ENCODE peak calls at places on chromosome 16, in six cellular contexts. One of them, this sample, is unnamed.

GRCh38 chr16:10629592-10629963 is 49.2 kb upstream of the EMP2 start:
- DNase-seq in AG09309: no peak
- DNase-seq in transverse colon: no peak
- DNase-seq in mucosa of descending colon: peak; percentile 39
- DNase-seq in small intestine: peak; percentile 86
- DNase-seq in CD8-positive, alpha-beta memory T cell: no peak
- DNase-seq in this sample: no peak

GRCh38 chr16:77945126-77945525 is 77.2 kb upstream of the CLEC3A start:
- DNase-seq in AG09309: peak; percentile 23
- DNase-seq in transverse colon: no peak
- DNase-seq in mucosa of descending colon: no peak
- DNase-seq in small intestine: no peak
- DNase-seq in CD8-positive, alpha-beta memory T cell: no peak
- DNase-seq in this sample: no peak

GRCh38 chr16:46895399-46896313 is 11.5 kb downstream of the GPT2 start:
- DNase-seq in AG09309: no peak
- DNase-seq in transverse colon: no peak
- DNase-seq in mucosa of descending colon: no peak
- DNase-seq in small intestine: no peak
- DNase-seq in CD8-positive, alpha-beta memory T cell: no peak
- DNase-seq in this sample: no peak

GRCh38 chr16:17273142-17273561 is 197.6 kb downstream of the XYLT1 start:
- DNase-seq in AG09309: peak; percentile 83
- DNase-seq in transverse colon: no peak
- DNase-seq in mucosa of descending colon: no peak
- DNase-seq in small intestine: peak; percentile 64
- DNase-seq in CD8-positive, alpha-beta memory T cell: no peak
- DNase-seq in this sample: no peak

GRCh38 chr16:15506441-15506840 is 72.1 kb downstream of the BMERB1 start:
- DNase-seq in AG09309: no peak
- DNase-seq in transverse colon: no peak
- DNase-seq in mucosa of descending colon: no peak
- DNase-seq in small intestine: no peak
- DNase-seq in CD8-positive, alpha-beta memory T cell: no peak
- DNase-seq in this sample: no peak

GRCh38 chr16:81238296-81239011 is at the start of gene BCO1:
- DNase-seq in AG09309: peak; percentile 17
- DNase-seq in transverse colon: peak; percentile 31
- DNase-seq in mucosa of descending colon: peak; percentile 61
- DNase-seq in small intestine: peak; percentile 91
- DNase-seq in CD8-positive, alpha-beta memory T cell: no peak
- DNase-seq in this sample: peak; percentile 83

GRCh38 chr16:10749680-10750035 is 6.0 kb downstream of the NUBP1 start:
- DNase-seq in AG09309: no peak
- DNase-seq in transverse colon: no peak
- DNase-seq in mucosa of descending colon: no peak
- DNase-seq in small intestine: no peak
- DNase-seq in CD8-positive, alpha-beta memory T cell: no peak
- DNase-seq in this sample: no peak

GRCh38 chr16:56107944-56108583 is 83.2 kb upstream of the GNAO1 start:
- DNase-seq in AG09309: no peak
- DNase-seq in transverse colon: no peak
- DNase-seq in mucosa of descending colon: no peak
- DNase-seq in small intestine: no peak
- DNase-seq in CD8-positive, alpha-beta memory T cell: no peak
- DNase-seq in this sample: no peak

GRCh38 chr16:79278506-79278905 is 322.0 kb downstream of the MAF start:
- DNase-seq in AG09309: no peak
- DNase-seq in transverse colon: peak; percentile 44
- DNase-seq in mucosa of descending colon: peak; percentile 31
- DNase-seq in small intestine: peak; percentile 53
- DNase-seq in CD8-positive, alpha-beta memory T cell: peak; percentile 82
- DNase-seq in this sample: no peak

GRCh38 chr16:84735846-84736586 is 36.2 kb downstream of the USP10 start:
- DNase-seq in AG09309: no peak
- DNase-seq in transverse colon: peak; percentile 79
- DNase-seq in mucosa of descending colon: peak; percentile 77
- DNase-seq in small intestine: peak; percentile 87
- DNase-seq in CD8-positive, alpha-beta memory T cell: peak; percentile 19
- DNase-seq in this sample: no peak

GRCh38 chr16:65176603-65177002 is 54.7 kb upstream of the CDH11 start:
- DNase-seq in AG09309: peak; percentile 48
- DNase-seq in transverse colon: peak; percentile 10
- DNase-seq in mucosa of descending colon: peak; percentile 16
- DNase-seq in small intestine: peak; percentile 2
- DNase-seq in CD8-positive, alpha-beta memory T cell: no peak
- DNase-seq in this sample: no peak

GRCh38 chr16:77236063-77236511 is 36.9 kb downstream of the SYCE1L start:
- DNase-seq in AG09309: peak; percentile 28
- DNase-seq in transverse colon: peak; percentile 89
- DNase-seq in mucosa of descending colon: peak; percentile 92
- DNase-seq in small intestine: peak; percentile 83
- DNase-seq in CD8-positive, alpha-beta memory T cell: peak; percentile 78
- DNase-seq in this sample: no peak

GRCh38 chr16:21277045-21277926 is 804 bp downstream of the CRYM start:
- DNase-seq in AG09309: no peak
- DNase-seq in transverse colon: no peak
- DNase-seq in mucosa of descending colon: no peak
- DNase-seq in small intestine: no peak
- DNase-seq in CD8-positive, alpha-beta memory T cell: no peak
- DNase-seq in this sample: no peak

GRCh38 chr16:57859331-57859730 is 57.0 kb upstream of the KIFC3 start:
- DNase-seq in AG09309: no peak
- DNase-seq in transverse colon: no peak
- DNase-seq in mucosa of descending colon: no peak
- DNase-seq in small intestine: no peak
- DNase-seq in CD8-positive, alpha-beta memory T cell: no peak
- DNase-seq in this sample: no peak

GRCh38 chr16:68992521-68992920 is 112.9 kb upstream of the HAS3 start:
- DNase-seq in AG09309: peak; percentile 14
- DNase-seq in transverse colon: no peak
- DNase-seq in mucosa of descending colon: no peak
- DNase-seq in small intestine: no peak
- DNase-seq in CD8-positive, alpha-beta memory T cell: no peak
- DNase-seq in this sample: no peak

GRCh38 chr16:84753412-84754325 is 53.9 kb downstream of the USP10 start:
- DNase-seq in AG09309: no peak
- DNase-seq in transverse colon: no peak
- DNase-seq in mucosa of descending colon: no peak
- DNase-seq in small intestine: no peak
- DNase-seq in CD8-positive, alpha-beta memory T cell: no peak
- DNase-seq in this sample: no peak

GRCh38 chr16:13332713-13333255 is 431.4 kb downstream of the SHISA9 start:
- DNase-seq in AG09309: no peak
- DNase-seq in transverse colon: no peak
- DNase-seq in mucosa of descending colon: no peak
- DNase-seq in small intestine: no peak
- DNase-seq in CD8-positive, alpha-beta memory T cell: no peak
- DNase-seq in this sample: no peak

GRCh38 chr16:69611103-69611640 is 45.4 kb downstream of the NFAT5 start:
- DNase-seq in AG09309: no peak
- DNase-seq in transverse colon: no peak
- DNase-seq in mucosa of descending colon: no peak
- DNase-seq in small intestine: no peak
- DNase-seq in CD8-positive, alpha-beta memory T cell: no peak
- DNase-seq in this sample: no peak

GRCh38 chr16:54055191-54055590 is 231.4 kb downstream of the IRX3 start:
- DNase-seq in AG09309: no peak
- DNase-seq in transverse colon: no peak
- DNase-seq in mucosa of descending colon: no peak
- DNase-seq in small intestine: no peak
- DNase-seq in CD8-positive, alpha-beta memory T cell: no peak
- DNase-seq in this sample: no peak

GRCh38 chr16:2896480-2897010 is 13.5 kb downstream of the FLYWCH2 start:
- DNase-seq in AG09309: no peak
- DNase-seq in transverse colon: no peak
- DNase-seq in mucosa of descending colon: no peak
- DNase-seq in small intestine: no peak
- DNase-seq in CD8-positive, alpha-beta memory T cell: no peak
- DNase-seq in this sample: no peak

GRCh38 chr16:75614247-75614897 is 8.7 kb downstream of the ADAT1 start:
- DNase-seq in AG09309: no peak
- DNase-seq in transverse colon: no peak
- DNase-seq in mucosa of descending colon: no peak
- DNase-seq in small intestine: no peak
- DNase-seq in CD8-positive, alpha-beta memory T cell: no peak
- DNase-seq in this sample: no peak

GRCh38 chr16:28193530-28194423 is 18.0 kb downstream of the XPO6 start:
- DNase-seq in AG09309: peak; percentile 92
- DNase-seq in transverse colon: no peak
- DNase-seq in mucosa of descending colon: no peak
- DNase-seq in small intestine: peak; percentile 66
- DNase-seq in CD8-positive, alpha-beta memory T cell: peak; percentile 19
- DNase-seq in this sample: peak; percentile 19

GRCh38 chr16:73023752-73024570 is 24.0 kb downstream of the ZFHX3 start:
- DNase-seq in AG09309: no peak
- DNase-seq in transverse colon: no peak
- DNase-seq in mucosa of descending colon: no peak
- DNase-seq in small intestine: no peak
- DNase-seq in CD8-positive, alpha-beta memory T cell: no peak
- DNase-seq in this sample: no peak

GRCh38 chr16:88264641-88265285 is 118.0 kb upstream of the ZNF469 start:
- DNase-seq in AG09309: no peak
- DNase-seq in transverse colon: peak; percentile 86
- DNase-seq in mucosa of descending colon: peak; percentile 83
- DNase-seq in small intestine: peak; percentile 92
- DNase-seq in CD8-positive, alpha-beta memory T cell: peak; percentile 59
- DNase-seq in this sample: peak; percentile 53

GRCh38 chr16:4347010-4347409 is 4.1 kb downstream of the PAM16 start:
- DNase-seq in AG09309: no peak
- DNase-seq in transverse colon: no peak
- DNase-seq in mucosa of descending colon: no peak
- DNase-seq in small intestine: no peak
- DNase-seq in CD8-positive, alpha-beta memory T cell: no peak
- DNase-seq in this sample: no peak

GRCh38 chr16:55494994-55495421 is 13.9 kb upstream of the LPCAT2 start:
- DNase-seq in AG09309: peak; percentile 88
- DNase-seq in transverse colon: peak; percentile 45
- DNase-seq in mucosa of descending colon: peak; percentile 67
- DNase-seq in small intestine: peak; percentile 61
- DNase-seq in CD8-positive, alpha-beta memory T cell: no peak
- DNase-seq in this sample: no peak

GRCh38 chr16:68445458-68445857 is 2.9 kb downstream of the SMPD3 start:
- DNase-seq in AG09309: no peak
- DNase-seq in transverse colon: peak; percentile 64
- DNase-seq in mucosa of descending colon: peak; percentile 75
- DNase-seq in small intestine: peak; percentile 87
- DNase-seq in CD8-positive, alpha-beta memory T cell: no peak
- DNase-seq in this sample: no peak

GRCh38 chr16:87127061-87127765 is 190.0 kb downstream of the C16orf95 start:
- DNase-seq in AG09309: no peak
- DNase-seq in transverse colon: no peak
- DNase-seq in mucosa of descending colon: peak; percentile 9
- DNase-seq in small intestine: no peak
- DNase-seq in CD8-positive, alpha-beta memory T cell: no peak
- DNase-seq in this sample: no peak
- H3K4me3 ChIP-seq in AG09309: no peak overlapping the region
- H3K4me3 ChIP-seq in transverse colon: no peak overlapping the region
- H3K4me3 ChIP-seq in mucosa of descending colon: no peak overlapping the region
- H3K4me3 ChIP-seq in small intestine: no peak overlapping the region
- H3K4me3 ChIP-seq in CD8-positive, alpha-beta memory T cell: no peak overlapping the region
- H3K4me3 ChIP-seq in this sample: no peak overlapping the region

GRCh38 chr16:67115649-67116048 is 5.9 kb downstream of the PHAF1 start:
- DNase-seq in AG09309: peak; percentile 71
- DNase-seq in transverse colon: no peak
- DNase-seq in mucosa of descending colon: no peak
- DNase-seq in small intestine: no peak
- DNase-seq in CD8-positive, alpha-beta memory T cell: no peak
- DNase-seq in this sample: peak; percentile 73
- H3K4me3 ChIP-seq in AG09309: no peak overlapping the region
- H3K4me3 ChIP-seq in transverse colon: no peak overlapping the region
- H3K4me3 ChIP-seq in mucosa of descending colon: no peak overlapping the region
- H3K4me3 ChIP-seq in small intestine: no peak overlapping the region
- H3K4me3 ChIP-seq in CD8-positive, alpha-beta memory T cell: no peak overlapping the region
- H3K4me3 ChIP-seq in this sample: no peak overlapping the region

DNA sequence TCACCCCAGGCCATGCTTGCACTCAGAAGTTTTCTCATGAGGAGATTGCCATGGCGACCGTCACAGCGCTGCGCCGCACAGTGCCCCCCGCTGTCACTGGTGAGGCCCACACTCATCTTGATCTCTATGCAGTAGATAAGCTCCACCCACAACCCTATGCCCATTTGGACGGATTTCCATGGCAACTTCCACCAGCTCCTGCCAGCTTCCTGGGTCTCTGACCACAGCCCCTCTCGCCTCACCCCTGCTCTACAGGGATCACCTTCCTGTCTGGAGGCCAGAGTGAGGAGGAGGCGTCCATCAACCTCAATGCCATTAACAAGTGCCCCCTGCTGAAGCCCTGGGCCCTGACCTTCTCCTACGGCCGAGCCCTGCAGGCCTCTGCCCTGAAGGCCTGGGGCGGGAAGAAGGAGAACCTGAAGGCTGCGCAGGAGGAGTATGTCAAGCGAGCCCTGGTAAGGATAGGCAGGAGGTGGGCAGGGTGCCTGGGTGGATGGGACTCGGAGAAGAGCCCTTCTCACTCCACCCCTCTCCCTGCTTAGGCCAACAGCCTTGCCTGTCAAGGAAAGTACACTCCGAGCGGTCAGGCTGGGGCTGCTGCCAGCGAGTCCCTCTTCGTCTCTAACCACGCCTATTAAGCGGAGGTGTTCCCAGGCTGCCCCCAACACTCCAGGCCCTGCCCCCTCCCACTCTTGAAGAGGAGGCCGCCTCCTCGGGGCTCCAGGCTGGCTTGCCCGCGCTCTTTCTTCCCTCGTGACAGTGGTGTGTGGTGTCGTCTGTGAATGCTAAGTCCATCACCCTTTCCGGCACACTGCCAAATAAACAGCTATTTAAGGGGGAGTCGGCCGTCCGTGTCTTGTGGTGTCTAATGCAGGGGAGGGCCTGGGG is 4.3 kb downstream of the ALDOA start:
- DNase-seq in AG09309: no peak
- DNase-seq in transverse colon: no peak
- DNase-seq in mucosa of descending colon: no peak
- DNase-seq in small intestine: no peak
- DNase-seq in CD8-positive, alpha-beta memory T cell: no peak
- DNase-seq in this sample: no peak
- H3K4me3 ChIP-seq in AG09309: peak overlapping the region; percentile 4
- H3K4me3 ChIP-seq in transverse colon: no peak overlapping the region
- H3K4me3 ChIP-seq in mucosa of descending colon: no peak overlapping the region
- H3K4me3 ChIP-seq in small intestine: no peak overlapping the region
- H3K4me3 ChIP-seq in CD8-positive, alpha-beta memory T cell: no peak overlapping the region
- H3K4me3 ChIP-seq in this sample: peak overlapping the region; percentile 98

GRCh38 chr16:50067290-50067853 is 1.6 kb downstream of the HEATR3 start:
- DNase-seq in AG09309: peak; percentile 46
- DNase-seq in transverse colon: no peak
- DNase-seq in mucosa of descending colon: peak; percentile 29
- DNase-seq in small intestine: peak; percentile 11
- DNase-seq in CD8-positive, alpha-beta memory T cell: peak; percentile 15
- DNase-seq in this sample: no peak
- H3K4me3 ChIP-seq in AG09309: peak overlapping the region; percentile 11
- H3K4me3 ChIP-seq in transverse colon: no peak overlapping the region
- H3K4me3 ChIP-seq in mucosa of descending colon: no peak overlapping the region
- H3K4me3 ChIP-seq in small intestine: no peak overlapping the region
- H3K4me3 ChIP-seq in CD8-positive, alpha-beta memory T cell: no peak overlapping the region
- H3K4me3 ChIP-seq in this sample: peak overlapping the region; percentile 20